ENCODE peak calls at places on chromosomes 1 and 21, in four cellular contexts. B is H1, C is HepG2, Q is GM12878. E is an unnamed sample. For H3K4me1, the result is how much of the 10 kb centered on the place peaks cover.

GRCh38 chr1:3744646-3745045 is 7.6 kb upstream of the CCDC27 start:
- DNase-seq in B (no peak), C (no peak), Q (no peak), E (no peak)

GRCh38 chr1:184743062-184743756 is 11.4 kb downstream of the EDEM3 start:
- DNase-seq in B (no peak), C (no peak), Q (peak), E (no peak)

GRCh38 chr1:231053493-231054162 is 13.6 kb upstream of the FAM89A start:
- DNase-seq in B (no peak), C (peak), Q (peak), E (no peak)

GRCh38 chr1:202281316-202282016 is 60.3 kb downstream of the UBE2T start:
- DNase-seq in B (no peak), C (no peak), Q (no peak), E (no peak)

GRCh38 chr1:30407862-30408580 is 315.4 kb downstream of the MATN1 start:
- DNase-seq in B (peak), C (no peak), Q (no peak), E (no peak)

GRCh38 chr1:150706091-150706490 is 9.1 kb upstream of the GOLPH3L start:
- DNase-seq in B (no peak), C (no peak), Q (no peak), E (no peak)

GRCh38 chr1:21491483-21492170 is 17.6 kb upstream of the ALPL start:
- DNase-seq in B (no peak), C (no peak), Q (no peak), E (no peak)

GRCh38 chr1:17419626-17420328 is 19.7 kb downstream of the RCC2 start:
- DNase-seq in B (peak), C (no peak), Q (no peak), E (no peak)

GRCh38 chr1:228986093-228986904 is 251.0 kb downstream of the RHOU start:
- DNase-seq in B (no peak), C (no peak), Q (no peak), E (no peak)

GRCh38 chr1:47575855-47576757 is 138.3 kb downstream of the FOXD2 start:
- DNase-seq in B (no peak), C (no peak), Q (no peak), E (peak)

GRCh38 chr1:52927219-52928082 is at the start of gene SCP2:
- DNase-seq in B (peak), C (peak), Q (no peak), E (peak)

GRCh38 chr1:95193591-95193990 is 40.4 kb upstream of the RWDD3 start:
- DNase-seq in B (no peak), C (no peak), Q (no peak), E (no peak)

GRCh38 chr1:76268341-76268740 is 193.8 kb downstream of the ST6GALNAC3 start:
- DNase-seq in B (no peak), C (no peak), Q (no peak), E (no peak)

GRCh38 chr1:15620155-15620545 is 2.9 kb downstream of the DDI2 start:
- DNase-seq in B (no peak), C (no peak), Q (no peak), E (no peak)

GRCh38 chr1:1603671-1604373 is 3.9 kb upstream of the FNDC10 start:
- DNase-seq in B (no peak), C (no peak), Q (no peak), E (no peak)

GRCh38 chr1:15989776-15990175 is 13.9 kb upstream of the ZBTB17 start:
- DNase-seq in B (no peak), C (no peak), Q (no peak), E (no peak)

GRCh38 chr1:19635646-19636045 is 8.5 kb upstream of the NBL1 start:
- DNase-seq in B (no peak), C (no peak), Q (no peak), E (no peak)

GRCh38 chr1:9320520-9321479 is 28.1 kb downstream of the SPSB1 start:
- DNase-seq in B (no peak), C (no peak), Q (no peak), E (no peak)
- H3K9ac ChIP-seq in B (no peak), C (no peak), Q (no peak), E (peak)

GRCh38 chr1:61121631-61122030 is 39.3 kb downstream of the NFIA start:
- DNase-seq in B (no peak), C (no peak), Q (no peak), E (no peak)
- H3K4me1 ChIP-seq in B (under half), C (half or more), Q (under half), E (under half)

GRCh38 chr1:245856944-245857531 is 650.0 kb downstream of the SMYD3 start:
- DNase-seq in B (no peak), C (peak), Q (no peak), E (peak)

GRCh38 chr1:245859510-245860114 is 647.5 kb downstream of the SMYD3 start:
- DNase-seq in B (no peak), C (no peak), Q (no peak), E (no peak)

GRCh38 chr1:245860681-245861552 is 646.2 kb downstream of the SMYD3 start:
- DNase-seq in B (no peak), C (no peak), Q (no peak), E (no peak)

GRCh38 chr1:245858022-245858421 is 649.1 kb downstream of the SMYD3 start:
- DNase-seq in B (no peak), C (no peak), Q (no peak), E (no peak)

GRCh38 chr1:245858683-245859509 is 648.2 kb downstream of the SMYD3 start:
- DNase-seq in B (no peak), C (no peak), Q (no peak), E (no peak)
- TF ChIP-seq SUZ12 in B (no peak), C (no peak), Q (no peak), E (no peak)

GRCh38 chr1:36824390-36824861 is 209.9 kb downstream of the GRIK3 start:
- DNase-seq in B (peak), C (no peak), Q (no peak), E (peak)
- H3K9ac ChIP-seq in B (no peak), C (no peak), Q (no peak), E (peak)

GRCh38 chr21:41866274-41866809 is 12.8 kb downstream of the PRDM15 start:
- DNase-seq in B (no peak), C (no peak), Q (no peak), E (no peak)

GRCh38 chr21:41868062-41868710 is 11.0 kb downstream of the PRDM15 start:
- DNase-seq in B (no peak), C (no peak), Q (peak), E (no peak)

GRCh38 chr21:41869771-41870170 is 9.4 kb downstream of the PRDM15 start:
- DNase-seq in B (no peak), C (no peak), Q (no peak), E (no peak)

GRCh38 chr21:41865002-41865777 is 14.0 kb downstream of the PRDM15 start:
- DNase-seq in B (no peak), C (no peak), Q (peak), E (no peak)

GRCh38 chr21:41867313-41867712 is 11.8 kb downstream of the PRDM15 start:
- DNase-seq in B (no peak), C (no peak), Q (no peak), E (no peak)
- H3K4me1 ChIP-seq in B (under half), C (under half), Q (half or more), E (under half)

DNA sequence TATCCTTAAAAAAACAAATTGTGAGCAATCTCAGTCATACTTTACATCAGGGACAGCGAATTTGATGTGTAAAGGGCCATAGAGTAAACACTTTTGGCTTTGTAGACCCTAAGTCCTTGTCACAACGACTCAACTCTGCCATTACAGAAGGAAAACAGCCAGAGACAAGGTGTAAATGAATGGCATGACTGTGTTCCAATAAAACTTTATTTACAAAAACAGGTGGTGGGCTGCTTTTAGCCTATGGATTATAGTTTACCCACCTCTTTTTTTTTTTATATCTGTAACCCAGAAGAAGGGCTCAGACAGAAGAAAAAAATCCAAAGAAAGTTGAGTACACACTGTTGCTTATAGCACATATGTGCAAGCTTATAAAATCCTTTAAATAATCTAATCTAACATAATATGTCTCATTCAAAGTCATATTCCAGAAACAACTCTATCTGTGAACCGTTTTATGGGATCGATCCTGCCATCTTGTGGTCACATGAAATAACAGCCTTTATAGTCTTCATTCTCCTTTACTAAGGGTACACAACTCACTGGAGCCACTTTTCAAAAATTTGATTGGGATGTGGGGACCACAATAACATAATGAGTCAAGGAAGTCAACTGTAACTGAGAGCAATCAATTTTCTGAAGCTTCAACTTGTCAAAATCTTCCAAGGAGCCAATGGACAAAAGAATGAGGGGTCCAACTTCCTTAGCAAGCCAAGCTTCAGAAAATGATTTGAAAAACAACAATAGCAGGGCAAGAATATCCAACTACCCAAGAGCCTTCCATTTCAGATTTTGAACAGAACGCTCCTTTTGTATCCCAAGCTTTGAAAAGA is 142.2 kb upstream of the KRTAP19-8 start:
- DNase-seq in B (no peak), C (peak), Q (no peak), E (no peak)
- TF ChIP-seq SUZ12 in B (no peak), C (no peak), Q (no peak), E (no peak)

GRCh38 chr1:154857441-154858215 is 12.5 kb downstream of the KCNN3 start:
- DNase-seq in B (no peak), C (no peak), Q (no peak), E (no peak)

GRCh38 chr1:154859786-154860153 is 10.3 kb downstream of the KCNN3 start:
- DNase-seq in B (no peak), C (no peak), Q (peak), E (no peak)

GRCh38 chr1:154860154-154860870 is 9.8 kb downstream of the KCNN3 start:
- DNase-seq in B (no peak), C (no peak), Q (peak), E (no peak)

GRCh38 chr1:154857022-154857421 is 13.1 kb downstream of the KCNN3 start:
- DNase-seq in B (no peak), C (no peak), Q (no peak), E (no peak)

DNA sequence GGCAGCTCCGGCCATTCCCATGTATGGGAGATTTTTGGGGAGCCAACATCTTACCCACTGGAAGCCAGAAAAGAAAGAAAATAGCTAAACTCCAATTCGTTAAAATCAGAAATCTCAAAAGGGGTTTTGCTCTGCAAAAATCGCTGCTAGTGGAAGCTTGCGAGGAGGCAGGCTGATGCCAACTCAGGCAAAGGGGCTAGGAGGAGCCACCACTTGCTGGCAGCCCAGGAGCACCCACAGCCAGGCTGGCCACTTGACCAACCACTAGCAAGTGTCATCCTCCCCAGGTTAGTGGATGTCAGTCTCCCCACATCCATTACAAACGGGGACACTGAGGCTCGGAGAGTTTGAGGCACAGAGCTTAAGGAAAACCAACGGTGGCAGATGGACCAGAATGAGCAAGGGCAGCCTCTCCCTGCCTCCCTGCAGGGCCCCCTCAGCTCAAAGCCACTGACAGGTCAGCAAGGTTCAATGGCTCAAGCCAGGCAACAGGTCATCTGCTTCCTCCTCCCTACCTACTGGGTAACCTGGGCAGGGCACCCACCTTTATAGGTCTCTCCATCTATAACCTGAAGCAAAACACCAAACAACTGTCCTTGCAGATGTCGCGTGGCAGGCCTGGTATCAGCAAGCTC is 10.8 kb downstream of the KCNN3 start:
- DNase-seq in B (no peak), C (no peak), Q (no peak), E (no peak)
- H3K9ac ChIP-seq in B (no peak), C (no peak), Q (peak), E (no peak)

DNA sequence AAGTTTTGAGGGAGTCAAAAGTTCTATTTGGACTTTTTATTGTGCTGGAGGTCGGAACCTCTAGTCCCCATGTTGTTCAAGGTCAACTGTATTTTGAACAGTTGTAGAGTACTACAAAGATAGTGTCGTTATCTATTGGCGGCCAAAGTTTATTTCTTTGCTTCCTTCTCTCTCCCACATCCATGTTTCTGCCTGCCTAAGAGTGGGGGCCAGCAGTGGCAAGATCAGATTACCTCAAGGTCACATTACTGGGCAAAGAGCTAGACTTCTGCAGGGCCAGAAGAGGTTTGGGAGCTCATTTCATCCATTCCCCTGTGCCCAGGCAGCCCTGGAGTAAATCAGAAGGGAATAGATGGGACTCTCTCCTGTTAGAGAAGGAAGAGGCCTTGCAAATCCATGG is 73.6 kb downstream of the PLPP3 start:
- DNase-seq in B (no peak), C (no peak), Q (no peak), E (no peak)
- H3K4me1 ChIP-seq in B (under half), C (half or more), Q (under half), E (under half)

DNA sequence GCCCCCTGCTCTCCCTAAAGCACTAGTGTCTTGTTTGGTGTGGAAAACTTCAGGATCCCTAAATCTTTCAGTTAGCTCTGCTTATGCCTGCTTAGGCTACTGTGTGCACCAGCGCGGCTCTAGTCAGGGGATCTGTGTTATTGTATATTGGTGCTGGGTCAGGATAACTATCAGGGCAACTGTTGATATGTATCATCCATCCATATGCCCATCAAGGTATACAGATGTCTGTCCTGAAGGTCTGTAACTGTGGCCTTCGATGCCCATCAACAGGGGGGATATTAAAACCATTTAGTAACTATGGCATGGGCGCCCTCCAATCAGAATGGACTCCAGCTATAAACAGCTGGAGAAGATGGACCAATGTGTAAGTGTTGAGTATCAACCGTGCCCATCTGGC is 12.4 kb downstream of the NT5C1A start:
- DNase-seq in B (no peak), C (no peak), Q (no peak), E (no peak)
- TF ChIP-seq SUZ12 in B (no peak), C (no peak), Q (no peak), E (no peak)

GRCh38 chr1:11982010-11982392 is 1.8 kb downstream of the MFN2 start:
- DNase-seq in B (no peak), C (peak), Q (no peak), E (no peak)
- H3K9ac ChIP-seq in B (no peak), C (peak), Q (peak), E (no peak)